ENCODE peak calls at places on chromosomes 16 and 17, in four cellular contexts. U, O, Z and V are unnamed samples.

GRCh38 chr17:31283841-31284240 is 13.2 kb downstream of the OMG start:
- DNase-seq in U (no peak), O (no peak), Z (no peak), V (no peak)

GRCh38 chr17:78128616-78129384 is at the start of gene TMC6:
- DNase-seq in U (peak), O (peak), Z (no peak), V (peak)

GRCh38 chr16:72783716-72784320 is 264.1 kb downstream of the ZFHX3 start:
- DNase-seq in U (no peak), O (peak), Z (no peak), V (no peak)

GRCh38 chr17:17151541-17151940 is 54.6 kb downstream of the PLD6 start:
- DNase-seq in U (no peak), O (peak), Z (no peak), V (no peak)

GRCh38 chr17:18038149-18038850 is 668 bp downstream of the ATPAF2 start:
- DNase-seq in U (no peak), O (peak), Z (no peak), V (no peak)

GRCh38 chr16:454397-454940 is 29.0 kb downstream of the RAB11FIP3 start:
- DNase-seq in U (no peak), O (no peak), Z (no peak), V (no peak)

GRCh38 chr16:10668322-10669045 is 26.2 kb downstream of the TEKT5 start:
- DNase-seq in U (peak), O (no peak), Z (no peak), V (peak)

GRCh38 chr17:31907342-31907975 is 6.0 kb upstream of the UTP6 start:
- DNase-seq in U (no peak), O (no peak), Z (no peak), V (no peak)

GRCh38 chr16:15971435-15971805 is 22.0 kb downstream of the ABCC1 start:
- DNase-seq in U (no peak), O (no peak), Z (peak), V (peak)

GRCh38 chr17:78742901-78743300 is 39.2 kb downstream of the CYTH1 start:
- DNase-seq in U (no peak), O (no peak), Z (no peak), V (no peak)

GRCh38 chr16:29738514-29738913 is 7.3 kb downstream of the C16orf54 start:
- DNase-seq in U (no peak), O (no peak), Z (no peak), V (no peak)

GRCh38 chr16:53129281-53130192 is 74.7 kb downstream of the CHD9 start:
- DNase-seq in U (no peak), O (peak), Z (no peak), V (no peak)

GRCh38 chr17:33267279-33267790 is 25.8 kb downstream of the ASIC2 start:
- DNase-seq in U (no peak), O (peak), Z (no peak), V (no peak)

GRCh38 chr16:70736454-70737376 is 50.9 kb upstream of the MTSS2 start:
- DNase-seq in U (no peak), O (no peak), Z (no peak), V (no peak)

GRCh38 chr17:45070809-45071208 is 9.7 kb downstream of the NMT1 start:
- DNase-seq in U (no peak), O (no peak), Z (no peak), V (no peak)

GRCh38 chr16:67781548-67781921 is 24.8 kb downstream of the RANBP10 start:
- DNase-seq in U (no peak), O (no peak), Z (no peak), V (no peak)

GRCh38 chr17:44389281-44389680 is at the start of gene ITGA2B:
- DNase-seq in U (no peak), O (no peak), Z (no peak), V (no peak)

GRCh38 chr17:41633498-41634197 is 9.3 kb upstream of the KRT17 start:
- DNase-seq in U (no peak), O (peak), Z (no peak), V (no peak)

GRCh38 chr17:7237266-7237760 is 1.9 kb downstream of the PHF23 start:
- DNase-seq in U (no peak), O (no peak), Z (no peak), V (no peak)

GRCh38 chr16:3431779-3432219 is 11.5 kb downstream of the ZNF597 start:
- DNase-seq in U (no peak), O (no peak), Z (no peak), V (no peak)

GRCh38 chr17:49038544-49038943 is 41.4 kb downstream of the IGF2BP1 start:
- DNase-seq in U (no peak), O (no peak), Z (no peak), V (no peak)

GRCh38 chr16:27238016-27238587 is 30.5 kb downstream of the NSMCE1 start:
- DNase-seq in U (no peak), O (no peak), Z (no peak), V (no peak)

GRCh38 chr17:14359251-14359939 is 58.5 kb downstream of the HS3ST3B1 start:
- DNase-seq in U (no peak), O (peak), Z (no peak), V (peak)

GRCh38 chr17:16977932-16978331 is 6.0 kb upstream of the TNFRSF13B start:
- DNase-seq in U (no peak), O (no peak), Z (no peak), V (peak)

DNA sequence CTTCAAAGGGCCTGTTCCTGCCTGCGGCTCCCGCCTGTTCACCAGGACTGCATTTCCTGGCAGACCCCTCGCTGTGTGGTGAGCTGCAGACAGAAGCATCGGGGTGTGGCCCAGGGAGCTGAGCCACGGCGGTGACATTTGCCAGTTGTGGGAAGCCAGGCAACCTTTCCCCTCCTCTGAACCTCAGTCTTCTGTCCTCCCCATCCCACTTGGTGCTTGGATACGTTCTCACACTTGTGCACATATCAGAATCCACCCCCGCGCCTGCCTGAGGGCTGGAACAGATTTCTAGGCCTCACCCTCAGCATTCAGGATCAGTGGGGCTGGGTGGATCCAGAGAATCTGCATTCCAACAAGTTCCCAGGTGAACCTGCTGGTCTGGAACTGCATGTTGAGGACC is 63.5 kb downstream of the CRISPLD2 start:
- DNase-seq in U (no peak), O (no peak), Z (no peak), V (peak)
- H2BK12ac ChIP-seq in U (peak), O (peak), Z (peak), V (no peak)

DNA sequence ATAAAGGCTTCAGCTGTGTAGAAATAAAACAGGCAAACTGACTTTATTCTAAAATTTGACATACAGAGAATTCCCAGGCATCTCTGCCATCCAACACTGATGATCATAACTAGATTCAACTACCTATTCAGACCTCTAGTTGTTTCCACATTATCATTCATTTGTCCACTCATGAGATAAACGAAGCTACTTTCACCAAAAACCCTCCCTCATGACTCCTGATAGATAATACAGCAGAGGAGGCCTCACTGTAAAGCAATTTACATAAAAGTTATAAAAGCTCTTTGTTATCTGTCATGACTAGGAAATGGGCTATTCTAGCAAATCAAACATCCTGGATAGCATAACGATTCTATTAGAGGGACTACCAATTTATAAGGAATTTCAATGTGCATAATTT is 19.6 kb upstream of the RFFL start:
- DNase-seq in U (no peak), O (no peak), Z (no peak), V (no peak)
- H2BK15ac ChIP-seq in U (no peak), O (no peak), Z (no peak), V (no peak)

GRCh38 chr17:56659622-56660021 is 66.1 kb downstream of the NOG start:
- DNase-seq in U (no peak), O (no peak), Z (no peak), V (no peak)

GRCh38 chr17:56665864-56666263 is 72.4 kb downstream of the NOG start:
- DNase-seq in U (no peak), O (no peak), Z (no peak), V (no peak)

GRCh38 chr17:56656961-56657360 is 63.5 kb downstream of the NOG start:
- DNase-seq in U (no peak), O (no peak), Z (no peak), V (no peak)

GRCh38 chr17:56658648-56659047 is 65.1 kb downstream of the NOG start:
- DNase-seq in U (no peak), O (no peak), Z (no peak), V (no peak)

DNA sequence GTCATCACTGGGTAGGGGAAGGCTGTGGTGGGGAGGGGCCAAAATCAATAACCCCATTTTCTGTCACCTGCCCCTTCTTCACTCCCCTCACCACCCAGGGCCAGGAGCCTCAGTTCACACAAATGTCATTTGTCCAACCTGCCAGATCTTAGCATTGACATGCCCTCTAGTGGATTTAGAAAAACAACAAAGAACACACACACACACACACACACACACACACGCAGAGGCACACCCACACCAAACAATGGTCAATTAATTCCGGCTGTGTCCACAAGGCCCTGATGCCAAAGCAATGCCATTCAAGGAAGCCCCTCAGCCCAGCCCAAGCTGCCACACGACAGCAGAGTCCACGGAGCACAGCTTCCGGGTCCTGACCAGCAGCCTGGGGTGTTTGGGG is 68.4 kb downstream of the NOG start:
- DNase-seq in U (no peak), O (no peak), Z (no peak), V (no peak)
- H2BK12ac ChIP-seq in U (no peak), O (no peak), Z (no peak), V (no peak)

GRCh38 chr16:86748643-86749042 is 170.3 kb downstream of the FOXL1 start:
- DNase-seq in U (no peak), O (no peak), Z (no peak), V (no peak)
- H2BK15ac ChIP-seq in U (no peak), O (no peak), Z (no peak), V (no peak)

GRCh38 chr16:50396770-50397525 is 28.2 kb upstream of the BRD7 start:
- DNase-seq in U (no peak), O (no peak), Z (no peak), V (no peak)
- H2BK12ac ChIP-seq in U (no peak), O (no peak), Z (no peak), V (no peak)

GRCh38 chr17:28170771-28171170 is 128.3 kb downstream of the NLK start:
- DNase-seq in U (no peak), O (no peak), Z (no peak), V (no peak)
- H2BK15ac ChIP-seq in U (no peak), O (no peak), Z (no peak), V (no peak)